ENCODE peak calls at places on chromosomes 5 and 9, in nine cellular contexts. D is MCF 10A; C is heart left ventricle; I is stimulated activated naive CD4-positive, alpha-beta T cell; F is HFFc6; T is HS-5; X is Ammon's horn; H is glomerular endothelial cell; G is left lobe of liver. Q is an unnamed sample.

GRCh38 chr5:125713406-125713805 is 709.8 kb upstream of the GRAMD2B start:
- DNase-seq in D (no peak), C (no peak), I (no peak), F (no peak), T (no peak), X (no peak), H (no peak), G (no peak), Q (no peak)

GRCh38 chr5:175746851-175747250 is 89.0 kb downstream of the HRH2 start:
- DNase-seq in D (peak), C (no peak), I (no peak), F (peak), T (no peak), X (peak), H (no peak), G (peak), Q (peak)

GRCh38 chr5:155616779-155617392 is 603.3 kb downstream of the KIF4B start:
- DNase-seq in D (peak), C (peak), I (peak), F (no peak), T (no peak), X (peak), H (no peak), G (peak), Q (peak)

GRCh38 chr9:111148994-111149759 is 110.9 kb upstream of the LPAR1 start:
- DNase-seq in D (peak), C (no peak), I (no peak), F (peak), T (no peak), X (no peak), H (no peak), G (no peak), Q (peak)

GRCh38 chr9:79104951-79105350 is 466.8 kb upstream of the TLE4 start:
- DNase-seq in D (no peak), C (no peak), I (no peak), F (no peak), T (no peak), X (no peak), H (no peak), G (no peak), Q (no peak)

GRCh38 chr5:33944543-33945132 is 8.5 kb downstream of the RXFP3 start:
- DNase-seq in D (no peak), C (no peak), I (no peak), F (no peak), T (no peak), X (no peak), H (no peak), G (no peak), Q (no peak)

GRCh38 chr9:113380869-113381378 is 4.1 kb upstream of the HDHD3 start:
- DNase-seq in D (no peak), C (no peak), I (no peak), F (no peak), T (no peak), X (no peak), H (no peak), G (no peak), Q (no peak)

GRCh38 chr9:3708751-3709150 is 182.9 kb upstream of the RFX3 start:
- DNase-seq in D (peak), C (no peak), I (no peak), F (no peak), T (no peak), X (peak), H (peak), G (no peak), Q (no peak)

GRCh38 chr5:141516648-141517025 is 27.8 kb downstream of the PCDHGC5 start:
- DNase-seq in D (no peak), C (no peak), I (no peak), F (no peak), T (no peak), X (no peak), H (no peak), G (no peak), Q (no peak)

GRCh38 chr9:122265265-122265900 is 701 bp downstream of the MRRF start:
- DNase-seq in D (peak), C (no peak), I (no peak), F (peak), T (no peak), X (peak), H (no peak), G (no peak), Q (peak)

GRCh38 chr9:92476962-92477361 is 5.3 kb downstream of the ASPN start:
- DNase-seq in D (no peak), C (no peak), I (no peak), F (no peak), T (no peak), X (no peak), H (no peak), G (no peak), Q (no peak)

GRCh38 chr9:129487658-129488483 is 133.0 kb downstream of the C9orf50 start:
- DNase-seq in D (peak), C (peak), I (no peak), F (no peak), T (no peak), X (peak), H (no peak), G (no peak), Q (peak)

GRCh38 chr9:74500584-74500924 is 3.4 kb downstream of the RORB start:
- DNase-seq in D (no peak), C (no peak), I (no peak), F (no peak), T (no peak), X (no peak), H (no peak), G (no peak), Q (no peak)

GRCh38 chr9:114472765-114473446 is 32.4 kb downstream of the WHRN start:
- DNase-seq in D (peak), C (no peak), I (no peak), F (no peak), T (no peak), X (no peak), H (no peak), G (no peak), Q (no peak)

GRCh38 chr9:34176089-34176488 is 2.8 kb upstream of the UBAP1 start:
- DNase-seq in D (peak), C (no peak), I (no peak), F (no peak), T (no peak), X (no peak), H (no peak), G (peak), Q (no peak)

GRCh38 chr5:139481122-139481533 is 1.4 kb downstream of the STING1 start:
- DNase-seq in D (peak), C (no peak), I (no peak), F (no peak), T (no peak), X (no peak), H (no peak), G (no peak), Q (no peak)

GRCh38 chr9:522658-523057 is 308.0 kb downstream of the DOCK8 start:
- DNase-seq in D (no peak), C (no peak), I (no peak), F (no peak), T (no peak), X (peak), H (no peak), G (no peak), Q (no peak)

GRCh38 chr9:136146126-136147037 is 27.7 kb upstream of the TMEM250 start:
- DNase-seq in D (no peak), C (peak), I (no peak), F (no peak), T (no peak), X (no peak), H (no peak), G (no peak), Q (no peak)

GRCh38 chr9:85600675-85601263 is 141.0 kb downstream of the AGTPBP1 start:
- DNase-seq in D (peak), C (no peak), I (no peak), F (no peak), T (no peak), X (no peak), H (no peak), G (no peak), Q (no peak)

GRCh38 chr9:73132034-73132776 is 19.5 kb upstream of the ANXA1 start:
- DNase-seq in D (peak), C (peak), I (peak), F (peak), T (no peak), X (peak), H (peak), G (peak), Q (peak)

GRCh38 chr9:80866576-80867227 is 822.6 kb downstream of the TLE1 start:
- DNase-seq in D (no peak), C (no peak), I (no peak), F (no peak), T (no peak), X (no peak), H (no peak), G (no peak), Q (peak)

GRCh38 chr5:142881076-142881466 is 110.9 kb downstream of the ARHGAP26 start:
- DNase-seq in D (no peak), C (no peak), I (no peak), F (peak), T (peak), X (peak), H (no peak), G (no peak), Q (no peak)

GRCh38 chr5:56155085-56155484 is 78.0 kb downstream of the ANKRD55 start:
- DNase-seq in D (no peak), C (no peak), I (peak), F (no peak), T (no peak), X (no peak), H (no peak), G (no peak), Q (no peak)

GRCh38 chr5:33272288-33272687 is 168.5 kb upstream of the TARS1 start:
- DNase-seq in D (peak), C (no peak), I (no peak), F (peak), T (peak), X (no peak), H (peak), G (no peak), Q (peak)

GRCh38 chr9:11319477-11320060 is 706.8 kb upstream of the PTPRD start:
- DNase-seq in D (peak), C (no peak), I (no peak), F (no peak), T (peak), X (peak), H (no peak), G (no peak), Q (peak)

GRCh38 chr5:149423287-149424268 is 44.5 kb upstream of the IL17B start:
- DNase-seq in D (no peak), C (peak), I (no peak), F (no peak), T (no peak), X (no peak), H (no peak), G (no peak), Q (no peak)

GRCh38 chr5:178287091-178287790 is 54.6 kb upstream of the PHYKPL start:
- DNase-seq in D (peak), C (no peak), I (no peak), F (no peak), T (no peak), X (no peak), H (no peak), G (no peak), Q (no peak)

GRCh38 chr5:96658272-96658671 is 3.9 kb upstream of the CAST start:
- DNase-seq in D (no peak), C (no peak), I (no peak), F (no peak), T (no peak), X (no peak), H (no peak), G (no peak), Q (no peak)

GRCh38 chr9:88259041-88259440 is 120.8 kb upstream of the SPATA31C2 start:
- DNase-seq in D (no peak), C (no peak), I (no peak), F (no peak), T (no peak), X (no peak), H (no peak), G (no peak), Q (no peak)

GRCh38 chr5:7759257-7759871 is 91.6 kb downstream of the CFAP90 start:
- DNase-seq in D (no peak), C (no peak), I (no peak), F (no peak), T (no peak), X (no peak), H (no peak), G (no peak), Q (no peak)

GRCh38 chr9:6566409-6567139 is 79.0 kb downstream of the GLDC start:
- DNase-seq in D (peak), C (no peak), I (no peak), F (peak), T (peak), X (peak), H (no peak), G (no peak), Q (peak)

GRCh38 chr5:44245936-44246335 is 143.3 kb downstream of the FGF10 start:
- DNase-seq in D (peak), C (no peak), I (no peak), F (no peak), T (no peak), X (no peak), H (no peak), G (no peak), Q (no peak)

GRCh38 chr9:21516796-21517195 is 34.7 kb upstream of the IFNE start:
- DNase-seq in D (no peak), C (no peak), I (no peak), F (no peak), T (no peak), X (no peak), H (no peak), G (no peak), Q (peak)

GRCh38 chr5:94908889-94909480 is 290.5 kb downstream of the SLF1 start:
- DNase-seq in D (peak), C (no peak), I (no peak), F (peak), T (peak), X (peak), H (peak), G (no peak), Q (peak)

GRCh38 chr5:128201065-128201926 is 117.7 kb downstream of the SLC12A2 start:
- DNase-seq in D (peak), C (peak), I (peak), F (peak), T (peak), X (peak), H (no peak), G (peak), Q (no peak)

GRCh38 chr9:88835038-88835466 is 156.2 kb upstream of the S1PR3 start:
- DNase-seq in D (no peak), C (no peak), I (no peak), F (peak), T (no peak), X (no peak), H (no peak), G (no peak), Q (no peak)

GRCh38 chr9:129069128-129069824 is 11.6 kb upstream of the DOLPP1 start:
- DNase-seq in D (no peak), C (peak), I (peak), F (no peak), T (no peak), X (peak), H (no peak), G (peak), Q (no peak)

GRCh38 chr9:109560470-109561132 is 62.5 kb upstream of the PTPN3 start:
- DNase-seq in D (no peak), C (no peak), I (no peak), F (no peak), T (no peak), X (peak), H (no peak), G (no peak), Q (no peak)

GRCh38 chr5:72451771-72452505 is 55.3 kb downstream of the ZNF366 start:
- DNase-seq in D (peak), C (peak), I (no peak), F (peak), T (peak), X (peak), H (peak), G (no peak), Q (no peak)

GRCh38 chr5:150511641-150512367 is 3.9 kb downstream of the NDST1 start:
- DNase-seq in D (peak), C (no peak), I (no peak), F (peak), T (peak), X (no peak), H (no peak), G (no peak), Q (no peak)

Q was measured in RKO.